ENCODE peak calls at places on chromosomes 7 and 10, in five cellular contexts. S, E, C, F and K are unnamed samples.

GRCh38 chr10:34187201-34187600 is 627.9 kb downstream of the PARD3 start:
- DNase-seq in E (no peak), S (no peak), F (no peak), C (no peak), K (no peak)

GRCh38 chr7:78530351-78530750 is 731.8 kb downstream of the PHTF2 start:
- DNase-seq in C (no peak), S (no peak), E (no peak), F (no peak), K (peak)

GRCh38 chr10:52276163-52276562 is 37.9 kb upstream of the DKK1 start:
- DNase-seq in F (no peak), E (no peak), S (no peak), C (no peak), K (no peak)

GRCh38 chr10:132836832-132837540 is 51.0 kb upstream of the NKX6-2 start:
- DNase-seq in S (peak), E (no peak), C (peak), F (no peak), K (peak)

GRCh38 chr7:95470452-95470851 is 15.3 kb upstream of the ASB4 start:
- DNase-seq in S (peak), E (no peak), F (no peak), C (no peak), K (peak)

GRCh38 chr7:105654994-105655900 is 74.0 kb upstream of the EFCAB10 start:
- DNase-seq in S (no peak), E (peak), C (peak), F (peak), K (peak)

GRCh38 chr10:126654579-126654978 is 15.9 kb downstream of the C10orf90 start:
- DNase-seq in F (no peak), C (no peak), E (no peak), S (no peak), K (no peak)

GRCh38 chr7:44052771-44053365 is 8.4 kb downstream of the DBNL start:
- DNase-seq in C (no peak), S (no peak), F (no peak), E (peak), K (no peak)

GRCh38 chr10:86960003-86960862 is 1.8 kb downstream of the SNCG start:
- DNase-seq in S (no peak), F (peak), E (peak), C (peak), K (peak)

GRCh38 chr7:52287698-52288097 is 747.7 kb upstream of the POM121L12 start:
- DNase-seq in E (no peak), S (no peak), F (no peak), C (no peak), K (no peak)

GRCh38 chr10:32713560-32713959 is 244.5 kb downstream of the ITGB1 start:
- DNase-seq in E (no peak), F (no peak), S (no peak), C (no peak), K (no peak)

GRCh38 chr10:133442967-133443924 is 10.5 kb upstream of the SCART1 start:
- DNase-seq in E (no peak), F (no peak), C (no peak), S (no peak), K (no peak)

GRCh38 chr7:46205478-46205877 is 284.4 kb upstream of the IGFBP3 start:
- DNase-seq in C (no peak), F (no peak), E (no peak), S (no peak), K (no peak)

GRCh38 chr10:35690534-35690933 is 48.4 kb upstream of the FZD8 start:
- DNase-seq in F (no peak), C (no peak), S (no peak), E (no peak), K (no peak)

GRCh38 chr10:86083206-86083605 is 283.4 kb downstream of the GRID1 start:
- DNase-seq in C (no peak), E (no peak), F (no peak), S (no peak), K (no peak)

GRCh38 chr10:17216217-17216900 is 11.7 kb upstream of the VIM start:
- DNase-seq in F (no peak), C (no peak), E (peak), S (peak), K (peak)

GRCh38 chr7:2691223-2691818 is 3.3 kb downstream of the AMZ1 start:
- DNase-seq in E (no peak), S (no peak), C (peak), F (no peak), K (no peak)

GRCh38 chr7:81445462-81445861 is 324.4 kb downstream of the HGF start:
- DNase-seq in F (no peak), E (no peak), C (no peak), S (no peak), K (no peak)

GRCh38 chr7:82625377-82625776 is 181.8 kb upstream of the CACNA2D1 start:
- DNase-seq in F (no peak), C (no peak), S (no peak), E (no peak), K (no peak)

GRCh38 chr7:117085769-117086463 is 132.6 kb downstream of the ST7 start:
- DNase-seq in E (no peak), C (no peak), S (no peak), F (no peak), K (no peak)

GRCh38 chr10:14738011-14738510 is 36.6 kb downstream of the FAM107B start:
- DNase-seq in F (no peak), C (no peak), S (no peak), E (no peak), K (no peak)

GRCh38 chr7:4621401-4621800 is 60.7 kb upstream of the FOXK1 start:
- DNase-seq in S (no peak), E (no peak), C (no peak), F (no peak), K (no peak)

GRCh38 chr7:158063850-158064610 is 523.6 kb downstream of the PTPRN2 start:
- DNase-seq in F (no peak), E (no peak), C (no peak), S (no peak), K (no peak)

GRCh38 chr10:68601490-68602265 is 41.5 kb downstream of the TET1 start:
- DNase-seq in E (no peak), F (no peak), S (no peak), C (no peak), K (no peak)

GRCh38 chr10:93816123-93816747 is 58.5 kb downstream of the LGI1 start:
- DNase-seq in E (peak), F (peak), S (peak), C (peak), K (peak)

GRCh38 chr7:47435889-47436312 is 146.0 kb downstream of the TNS3 start:
- DNase-seq in F (peak), E (peak), S (peak), C (peak), K (peak)

GRCh38 chr10:16787361-16787791 is 29.8 kb downstream of the RSU1 start:
- DNase-seq in S (no peak), E (no peak), F (no peak), C (no peak), K (no peak)

GRCh38 chr7:32036557-32036956 is 33.6 kb downstream of the PDE1C start:
- DNase-seq in C (no peak), E (no peak), F (no peak), S (no peak), K (no peak)

GRCh38 chr7:19560111-19560883 is 148.5 kb downstream of the POLR1F start:
- DNase-seq in S (no peak), E (no peak), C (no peak), F (no peak), K (no peak)

GRCh38 chr10:96417432-96417831 is 58.6 kb upstream of the OPALIN start:
- DNase-seq in C (no peak), E (no peak), F (no peak), S (no peak), K (no peak)

GRCh38 chr10:115129752-115130151 is 36.6 kb downstream of the ATRNL1 start:
- DNase-seq in E (no peak), S (no peak), F (no peak), C (no peak), K (peak)

GRCh38 chr7:132739271-132739955 is 163.1 kb upstream of the PLXNA4 start:
- DNase-seq in F (peak), E (no peak), S (peak), C (no peak), K (no peak)

GRCh38 chr10:71769279-71769823 is 4.0 kb downstream of the VSIR start:
- DNase-seq in E (peak), S (no peak), C (no peak), F (peak), K (peak)
- TF ChIP-seq POLR2A in E (no peak), S (no peak), C (no peak), F (no peak), K (no peak)

GRCh38 chr7:55044318-55044717 is 25.5 kb downstream of the EGFR start:
- DNase-seq in S (no peak), C (no peak), F (no peak), E (no peak), K (no peak)

GRCh38 chr7:55048221-55048859 is 29.5 kb downstream of the EGFR start:
- DNase-seq in C (no peak), F (no peak), E (no peak), S (no peak), K (no peak)

GRCh38 chr7:55043691-55044090 is 24.9 kb downstream of the EGFR start:
- DNase-seq in E (no peak), S (no peak), C (no peak), F (no peak), K (no peak)

GRCh38 chr7:55044791-55045190 is 26.0 kb downstream of the EGFR start:
- DNase-seq in E (no peak), F (no peak), S (no peak), C (no peak), K (no peak)

DNA sequence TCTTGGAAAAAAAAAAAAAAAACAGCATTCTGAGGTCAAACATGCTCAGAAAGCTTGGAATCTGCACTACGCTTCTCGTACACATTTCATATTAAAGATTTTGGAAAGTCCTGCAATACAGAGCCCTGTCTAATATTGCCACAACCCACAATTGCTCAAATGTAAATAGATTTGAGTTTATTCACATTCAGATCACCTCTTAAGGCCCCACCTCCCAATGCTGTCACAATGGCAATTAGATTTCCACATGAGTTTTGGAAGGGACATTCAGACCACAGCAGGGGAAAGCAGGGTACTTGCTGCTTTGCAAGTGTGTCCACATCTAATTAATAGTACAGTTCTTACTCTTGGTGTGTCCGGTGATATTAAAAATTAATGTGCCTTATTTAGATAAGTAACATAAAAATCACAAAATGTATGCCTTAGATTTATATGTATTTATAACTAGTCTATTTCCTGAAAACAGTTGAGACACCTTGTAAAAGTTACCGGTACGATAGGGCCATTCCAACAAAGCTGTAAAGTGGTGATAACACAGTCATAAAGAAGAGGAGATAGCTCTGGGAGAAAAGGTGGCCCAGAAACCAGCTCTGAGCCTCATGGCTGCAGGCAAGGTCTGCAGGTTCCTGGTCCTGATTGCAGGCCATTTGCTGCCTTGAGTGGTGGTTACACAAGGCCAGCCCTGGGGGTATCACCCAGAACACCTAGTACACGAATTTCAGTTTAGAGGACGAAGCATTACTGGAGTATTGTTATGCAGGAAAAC is 27.9 kb downstream of the EGFR start:
- DNase-seq in E (no peak), C (no peak), F (no peak), S (no peak), K (no peak)
- TF ChIP-seq POLR2A in E (no peak), C (no peak), F (no peak), S (no peak), K (no peak)

GRCh38 chr10:75034131-75034512 is 77.3 kb upstream of the SAMD8 start:
- DNase-seq in E (no peak), C (peak), S (no peak), F (no peak), K (no peak)

GRCh38 chr10:75035975-75036708 is 75.3 kb upstream of the SAMD8 start:
- DNase-seq in E (no peak), S (no peak), C (no peak), F (no peak), K (no peak)

GRCh38 chr10:75032813-75033212 is 78.6 kb upstream of the SAMD8 start:
- DNase-seq in C (peak), F (no peak), E (no peak), S (no peak), K (no peak)

GRCh38 chr10:75033399-75034130 is 77.9 kb upstream of the SAMD8 start:
- DNase-seq in C (peak), E (no peak), F (peak), S (no peak), K (no peak)

DNA sequence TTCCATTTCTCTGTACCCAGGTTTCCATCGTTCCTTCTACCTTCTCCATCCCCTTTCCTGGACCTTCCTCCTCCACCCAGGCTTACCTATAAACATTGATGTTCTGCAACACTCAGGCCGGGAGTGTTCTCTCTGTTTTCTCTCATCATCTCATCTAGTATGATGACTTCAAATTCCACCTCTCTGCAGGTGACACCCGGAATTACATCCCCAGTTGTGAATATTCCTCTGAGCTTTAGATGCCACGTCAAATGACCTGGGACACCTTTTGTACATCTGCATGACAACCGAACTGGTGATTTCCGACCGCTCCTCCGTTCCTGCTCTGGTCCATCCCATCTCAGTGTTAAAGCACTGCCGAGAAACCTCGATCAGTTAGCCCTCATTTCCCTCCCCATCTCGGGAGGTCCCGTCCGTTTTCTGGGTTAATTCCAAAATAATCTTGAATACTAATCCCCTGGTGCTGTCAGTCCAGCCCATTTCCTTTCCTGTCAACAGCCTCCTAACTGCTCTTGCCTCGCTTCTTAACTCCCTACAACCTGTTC is 76.7 kb upstream of the SAMD8 start:
- DNase-seq in S (no peak), F (no peak), E (no peak), C (peak), K (no peak)
- TF ChIP-seq POLR2A in S (no peak), F (no peak), E (no peak), C (no peak), K (no peak)

DNA sequence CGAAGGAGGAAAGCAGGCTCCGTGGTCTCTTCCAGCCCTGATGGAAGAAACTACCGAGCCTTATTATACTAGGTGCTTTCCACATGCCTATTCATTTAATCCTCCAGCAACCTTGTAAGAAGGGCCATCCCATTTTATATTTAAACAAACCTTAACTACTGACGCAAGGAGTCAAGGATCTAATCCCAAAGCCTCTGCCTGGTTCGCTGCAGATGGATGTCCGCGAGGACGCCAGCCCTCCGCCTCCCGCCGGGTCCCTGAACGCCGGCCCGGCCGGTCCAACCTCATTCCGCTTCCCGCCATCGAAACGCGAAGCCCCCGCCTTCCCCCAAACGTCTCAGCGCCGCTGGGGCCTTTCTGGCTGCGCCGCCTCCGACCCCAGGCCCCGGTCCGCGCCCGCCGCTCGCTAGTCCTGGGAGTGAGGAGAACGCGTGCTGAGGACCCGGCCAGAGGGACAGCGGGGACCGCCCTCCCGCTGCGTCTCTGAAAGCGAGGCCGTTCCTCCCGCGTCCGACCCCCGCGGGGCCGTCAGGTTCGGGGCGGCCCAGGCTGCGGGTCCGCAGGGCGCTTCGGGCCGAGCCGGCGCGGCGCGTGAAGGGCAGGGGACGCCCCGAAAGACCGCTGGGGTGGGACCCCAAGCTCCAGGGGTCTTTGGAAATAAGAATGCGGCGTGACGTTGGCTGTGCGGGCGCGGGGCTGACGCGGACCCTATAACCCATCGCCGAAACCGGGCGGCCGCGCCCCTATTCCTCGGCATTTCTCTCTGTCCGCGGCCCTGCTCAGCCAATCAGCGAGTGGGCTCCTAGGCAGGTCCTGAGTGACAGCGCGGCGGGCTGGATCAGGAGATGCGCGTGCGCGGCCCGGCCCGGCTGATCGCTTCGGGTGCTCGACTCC is 448 bp upstream of the ATP6V0E2 start:
- DNase-seq in C (peak), E (peak), F (peak), S (peak), K (peak)
- TF ChIP-seq POLR2A in C (no peak), E (peak), F (peak), S (no peak), K (peak)